ENCODE peak calls at places on chromosomes 16 and 17, in five cellular contexts. K, J, H, O and G are unnamed samples.

GRCh38 chr17:60163108-60163784 is 13.5 kb downstream of the CA4 start:
- DNase-seq in K (no peak), J (no peak), H (no peak), O (peak), G (no peak)

GRCh38 chr17:47941998-47942490 is 673 bp downstream of the PNPO start:
- DNase-seq in K (no peak), J (no peak), H (no peak), O (no peak), G (no peak)

GRCh38 chr16:2912330-2913199 is 834 bp downstream of the FLYWCH1 start:
- DNase-seq in K (peak), J (peak), H (peak), O (peak), G (no peak)

GRCh38 chr17:7835818-7836595 is 2.0 kb downstream of the KDM6B start:
- DNase-seq in K (peak), J (peak), H (peak), O (no peak), G (no peak)

GRCh38 chr17:69175812-69176517 is 34.3 kb upstream of the ABCA6 start:
- DNase-seq in K (no peak), J (no peak), H (no peak), O (no peak), G (no peak)

GRCh38 chr16:23155445-23156049 is 6.3 kb upstream of the USP31 start:
- DNase-seq in K (no peak), J (peak), H (peak), O (no peak), G (no peak)

GRCh38 chr17:48878920-48879898 is 13.4 kb upstream of the ATP5MC1 start:
- DNase-seq in K (peak), J (peak), H (peak), O (peak), G (no peak)

GRCh38 chr17:14038206-14038605 is 31.1 kb upstream of the COX10 start:
- DNase-seq in K (no peak), J (no peak), H (no peak), O (no peak), G (no peak)

GRCh38 chr17:55859518-55859917 is 108.7 kb downstream of the PCTP start:
- DNase-seq in K (no peak), J (no peak), H (no peak), O (no peak), G (no peak)

GRCh38 chr17:51397361-51398127 is 137.2 kb downstream of the UTP18 start:
- DNase-seq in K (no peak), J (no peak), H (no peak), O (no peak), G (no peak)

GRCh38 chr16:819336-819735 is 18.8 kb upstream of the GNG13 start:
- DNase-seq in K (no peak), J (no peak), H (no peak), O (no peak), G (no peak)

GRCh38 chr17:56114469-56114868 is 38.8 kb upstream of the ANKFN1 start:
- DNase-seq in K (no peak), J (no peak), H (no peak), O (no peak), G (no peak)

GRCh38 chr16:89373355-89374110 is 116.8 kb downstream of the ANKRD11 start:
- DNase-seq in K (no peak), J (no peak), H (no peak), O (no peak), G (no peak)

GRCh38 chr16:69767459-69768229 is 5.5 kb downstream of the WWP2 start:
- DNase-seq in K (no peak), J (no peak), H (no peak), O (no peak), G (no peak)

GRCh38 chr17:59810894-59811153 is 81.9 kb downstream of the TUBD1 start:
- DNase-seq in K (no peak), J (no peak), H (no peak), O (no peak), G (no peak)

GRCh38 chr16:77540656-77541055 is 105.8 kb upstream of the ADAMTS18 start:
- DNase-seq in K (no peak), J (no peak), H (no peak), O (no peak), G (no peak)

GRCh38 chr17:70622382-70623260 is 453.3 kb downstream of the KCNJ2 start:
- DNase-seq in K (no peak), J (peak), H (peak), O (peak), G (no peak)

GRCh38 chr16:20424129-20424866 is 15.0 kb downstream of the ACSM5 start:
- DNase-seq in K (no peak), J (no peak), H (no peak), O (no peak), G (no peak)
- TF ChIP-seq EP300 in K (no peak), J (no peak), H (no peak), O (no peak), G (no peak)

DNA sequence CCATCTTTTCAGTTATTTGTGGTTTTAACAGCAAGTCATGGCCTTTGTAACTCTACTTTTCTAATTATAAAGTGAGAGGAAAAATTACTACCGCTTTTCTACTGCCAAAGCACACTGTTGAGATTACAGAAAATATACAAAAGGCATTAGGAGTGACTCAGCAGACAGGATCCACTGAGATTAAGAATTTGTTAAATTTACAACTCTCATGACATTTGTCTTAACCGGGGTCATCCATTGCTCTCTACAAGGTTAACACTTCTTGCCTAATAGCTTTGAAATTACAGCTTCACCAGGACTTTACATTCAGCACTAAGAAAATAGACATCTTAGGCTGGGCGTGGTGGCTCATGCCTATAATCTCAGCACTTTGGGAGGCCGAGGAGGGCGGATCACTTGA is 93.4 kb downstream of the SSH2 start:
- DNase-seq in K (no peak), J (no peak), H (no peak), O (no peak), G (no peak)
- TF ChIP-seq POLR2A in K (no peak), J (no peak), H (no peak), O (no peak), G (no peak)

DNA sequence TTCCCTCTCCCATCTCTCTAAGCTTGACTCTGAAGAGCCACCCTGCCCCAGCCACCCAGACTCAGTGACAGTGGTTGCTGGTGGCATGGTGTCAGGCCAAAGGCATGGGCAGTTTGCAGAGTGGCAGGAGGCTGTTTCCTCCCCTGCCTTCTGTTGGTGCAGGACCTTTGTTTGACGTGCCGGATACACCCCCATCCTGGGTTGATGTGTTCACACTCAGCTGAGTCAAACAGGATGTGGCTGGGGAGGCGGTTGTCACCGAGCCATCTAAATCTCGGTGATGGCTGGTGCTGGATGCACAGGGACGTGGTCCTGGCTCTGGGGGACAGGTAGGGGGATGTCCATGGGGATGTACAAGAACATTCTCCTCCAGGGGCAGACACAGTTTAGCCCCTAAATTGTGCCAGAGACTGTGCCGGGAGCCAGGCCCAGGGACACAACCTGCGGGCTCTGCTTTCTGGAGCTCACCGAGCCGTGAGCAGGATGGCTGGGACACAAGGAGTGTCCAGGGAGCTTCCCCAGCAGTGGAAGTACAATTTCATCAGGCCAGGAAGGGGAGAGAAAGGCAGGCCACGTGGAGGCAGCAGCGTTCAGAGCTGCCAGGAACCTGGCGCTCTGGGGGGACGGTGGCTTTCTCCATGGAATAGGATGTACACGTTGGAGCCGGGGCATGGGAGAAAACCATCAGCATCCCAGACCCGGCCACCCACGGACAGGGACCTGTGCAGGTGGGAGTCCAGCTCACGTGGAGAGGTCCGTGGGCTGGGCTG is 264.2 kb downstream of the SEC14L1 start:
- DNase-seq in K (no peak), J (peak), H (peak), O (no peak), G (no peak)
- TF ChIP-seq EP300 in K (no peak), J (no peak), H (no peak), O (no peak), G (no peak)

DNA sequence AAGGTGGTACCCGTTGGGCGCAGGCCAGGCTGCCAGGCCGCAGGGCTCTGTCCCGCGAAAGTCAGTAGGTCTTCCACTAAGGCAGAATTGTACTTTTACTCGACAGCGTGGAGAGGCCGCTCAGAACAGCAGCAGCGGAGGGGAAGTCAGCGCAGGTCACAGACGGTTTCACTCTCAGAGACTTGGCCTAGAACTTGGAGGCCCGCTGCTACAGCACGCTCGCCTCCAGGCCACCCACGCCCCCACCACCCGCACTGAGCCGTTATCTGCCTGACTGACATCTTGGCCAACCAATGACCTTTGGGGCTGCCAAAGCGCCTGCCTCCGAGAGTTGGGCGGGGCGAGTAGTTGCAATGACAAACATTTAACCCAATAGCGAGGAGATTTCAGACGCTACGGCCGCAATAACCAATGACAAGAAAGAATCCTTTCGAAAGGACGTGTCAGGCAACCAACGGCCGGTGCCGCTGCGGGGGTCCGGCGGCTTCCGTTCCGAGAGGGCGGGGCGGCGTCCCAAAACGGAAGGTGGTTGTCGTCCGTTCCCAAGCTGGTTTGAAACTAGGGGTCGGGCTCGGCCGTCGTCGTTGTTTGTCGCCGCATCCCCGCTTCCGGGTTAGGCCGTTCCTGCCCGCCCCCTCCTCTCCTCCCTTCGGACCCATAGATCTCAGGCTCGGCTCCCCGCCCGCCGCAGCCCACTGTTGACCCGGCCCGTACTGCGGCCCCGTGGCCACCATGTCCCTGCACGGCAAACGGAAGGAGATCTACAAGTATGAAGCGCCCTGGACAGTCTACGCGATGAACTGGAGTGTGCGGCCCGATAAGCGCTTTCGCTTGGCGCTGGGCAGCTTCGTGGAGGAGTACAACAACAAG is at the start of gene DCAF7:
- DNase-seq in K (peak), J (peak), H (peak), O (peak), G (peak)
- TF ChIP-seq POLR2A in K (no peak), J (peak), H (peak), O (peak), G (no peak)

GRCh38 chr16:31188450-31189411 is 8.8 kb downstream of the FUS start:
- DNase-seq in K (no peak), J (no peak), H (no peak), O (no peak), G (no peak)

GRCh38 chr16:31190061-31190460 is 10.1 kb downstream of the FUS start:
- DNase-seq in K (no peak), J (no peak), H (no peak), O (no peak), G (no peak)

GRCh38 chr16:31187808-31188189 is 7.9 kb downstream of the FUS start:
- DNase-seq in K (no peak), J (no peak), H (no peak), O (no peak), G (no peak)

GRCh38 chr16:31190818-31191444 is 11.0 kb downstream of the FUS start:
- DNase-seq in K (no peak), J (no peak), H (no peak), O (no peak), G (no peak)

DNA sequence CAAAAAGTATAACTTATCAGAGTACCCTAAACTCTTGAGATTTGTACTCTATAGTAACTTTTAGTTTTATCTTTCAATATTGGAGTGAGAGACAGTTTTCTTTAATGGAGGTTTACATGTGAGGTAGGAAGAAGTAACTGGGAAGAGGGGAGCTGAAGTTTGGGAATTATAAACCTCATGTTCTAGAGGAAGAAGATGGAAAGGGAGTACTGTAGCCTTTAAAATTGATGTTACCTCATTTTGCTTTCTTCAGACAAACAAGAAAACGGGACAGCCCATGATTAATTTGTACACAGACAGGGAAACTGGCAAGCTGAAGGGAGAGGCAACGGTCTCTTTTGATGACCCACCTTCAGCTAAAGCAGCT is 9.5 kb downstream of the FUS start:
- DNase-seq in K (no peak), J (no peak), H (no peak), O (no peak), G (no peak)
- TF ChIP-seq EP300 in K (no peak), J (no peak), H (no peak), O (no peak), G (no peak)